ENCODE peak calls at places on chromosomes 5 and 9, in eight cellular contexts. X is heart left ventricle, W is gastrocnemius medialis, N is transverse colon, H is breast epithelium, M is endothelial cell of umbilical vein, Y is esophagus squamous epithelium, C is A549. P is an unnamed sample.

GRCh38 chr5:144567416-144567770 is 396.7 kb downstream of the KCTD16 start:
- DNase-seq in H (no peak), N (no peak), X (no peak), W (no peak), C (no peak), M (no peak), Y (no peak), P (no peak)

GRCh38 chr9:130328349-130328801 is 62.8 kb downstream of the HMCN2 start:
- DNase-seq in H (no peak), W (peak), C (no peak), N (peak), Y (no peak), X (no peak), M (no peak), P (no peak)

GRCh38 chr9:94916956-94917355 is 190.5 kb downstream of the AOPEP start:
- DNase-seq in W (no peak), Y (no peak), N (no peak), C (no peak), H (no peak), X (no peak), M (no peak), P (no peak)

GRCh38 chr9:109182940-109183798 is 16.1 kb upstream of the FRRS1L start:
- DNase-seq in W (no peak), C (peak), M (peak), X (no peak), N (peak), H (no peak), Y (no peak), P (peak)

GRCh38 chr5:95993261-95993660 is 31.6 kb upstream of the ELL2 start:
- DNase-seq in W (no peak), M (no peak), X (no peak), H (no peak), C (no peak), N (no peak), Y (no peak), P (no peak)

GRCh38 chr5:34012791-34013190 is 4.9 kb upstream of the AMACR start:
- DNase-seq in W (no peak), M (peak), N (no peak), C (no peak), Y (no peak), X (no peak), H (no peak), P (peak)

GRCh38 chr5:72015103-72015548 is 92.1 kb upstream of the MAP1B start:
- DNase-seq in Y (no peak), H (no peak), M (no peak), C (peak), N (no peak), W (peak), X (peak), P (peak)

GRCh38 chr5:148864113-148864841 is 37.9 kb downstream of the ADRB2 start:
- DNase-seq in C (no peak), M (peak), Y (no peak), X (no peak), W (no peak), N (no peak), H (no peak), P (no peak)

GRCh38 chr5:60102961-60103683 is 209.6 kb upstream of the PDE4D start:
- DNase-seq in W (no peak), N (no peak), X (no peak), C (peak), Y (no peak), M (no peak), H (no peak), P (no peak)

GRCh38 chr5:110105692-110106091 is 416.0 kb downstream of the MAN2A1 start:
- DNase-seq in Y (no peak), M (no peak), X (peak), N (no peak), W (peak), C (no peak), H (no peak), P (peak)

GRCh38 chr9:33939924-33940874 is 108.5 kb downstream of the UBAP2 start:
- DNase-seq in C (peak), N (peak), X (no peak), Y (no peak), W (no peak), H (no peak), M (no peak), P (no peak)

GRCh38 chr9:79809477-79809876 is 237.7 kb downstream of the TLE4 start:
- DNase-seq in C (no peak), M (peak), N (no peak), Y (no peak), X (no peak), W (no peak), H (no peak), P (no peak)

GRCh38 chr9:107614765-107615164 is 125.2 kb upstream of the KLF4 start:
- DNase-seq in H (no peak), M (no peak), C (no peak), W (no peak), N (peak), Y (no peak), X (no peak), P (no peak)

GRCh38 chr5:137141779-137142178 is 357.3 kb downstream of the SPOCK1 start:
- DNase-seq in H (no peak), C (no peak), X (no peak), N (no peak), Y (no peak), W (no peak), M (no peak), P (no peak)

GRCh38 chr9:99023831-99024230 is 80.1 kb downstream of the COL15A1 start:
- DNase-seq in W (peak), H (no peak), N (no peak), Y (no peak), C (no peak), M (no peak), X (peak), P (no peak)

GRCh38 chr9:131393622-131394463 is at the start of gene PRRC2B:
- DNase-seq in N (peak), H (peak), W (peak), M (peak), C (peak), Y (no peak), X (peak), P (peak)

GRCh38 chr9:99341686-99342085 is 119.6 kb downstream of the SEC61B start:
- DNase-seq in H (no peak), N (no peak), X (no peak), M (no peak), C (no peak), W (no peak), Y (no peak), P (no peak)

GRCh38 chr9:70135176-70135575 is 91.5 kb downstream of the MAMDC2 start:
- DNase-seq in N (no peak), W (no peak), M (no peak), X (no peak), H (no peak), C (no peak), Y (no peak), P (no peak)

GRCh38 chr5:67989457-67989856 is 226.1 kb upstream of the PIK3R1 start:
- DNase-seq in Y (no peak), C (no peak), M (no peak), H (no peak), X (peak), W (peak), N (no peak), P (no peak)

GRCh38 chr5:52807723-52808122 is 20.0 kb downstream of the ITGA1 start:
- DNase-seq in W (no peak), H (no peak), Y (no peak), C (no peak), N (no peak), M (no peak), X (no peak), P (no peak)

GRCh38 chr9:85432599-85432998 is 309.2 kb downstream of the AGTPBP1 start:
- DNase-seq in M (no peak), H (no peak), C (no peak), Y (no peak), N (no peak), X (no peak), W (no peak), P (no peak)

GRCh38 chr9:135410421-135410820 is 69.2 kb upstream of the PPP1R26 start:
- DNase-seq in N (no peak), M (no peak), Y (no peak), H (no peak), X (no peak), W (no peak), C (no peak), P (no peak)

GRCh38 chr9:79522793-79523192 is 49.0 kb upstream of the TLE4 start:
- DNase-seq in W (no peak), M (no peak), H (no peak), X (no peak), N (no peak), C (no peak), Y (no peak), P (no peak)

GRCh38 chr5:135448796-135449507 is 1.8 kb upstream of the DCANP1 start:
- DNase-seq in Y (no peak), X (no peak), H (no peak), M (no peak), C (no peak), W (no peak), N (no peak), P (no peak)

GRCh38 chr5:149212203-149212951 is 59.3 kb upstream of the AFAP1L1 start:
- DNase-seq in C (no peak), H (no peak), X (no peak), N (no peak), W (no peak), Y (no peak), M (peak), P (no peak)

GRCh38 chr5:114408847-114409246 is 47.0 kb downstream of the KCNN2 start:
- DNase-seq in C (no peak), X (no peak), H (no peak), M (no peak), W (no peak), Y (no peak), N (no peak), P (no peak)

GRCh38 chr9:110340306-110340705 is 2.6 kb upstream of the TXNDC8 start:
- DNase-seq in H (no peak), N (no peak), Y (no peak), X (no peak), M (no peak), C (peak), W (no peak), P (no peak)

GRCh38 chr5:125113328-125113727 is 366.9 kb upstream of the ZNF608 start:
- DNase-seq in N (no peak), C (no peak), X (no peak), H (no peak), W (no peak), M (no peak), Y (no peak), P (no peak)

GRCh38 chr5:36570268-36570667 is 36.1 kb upstream of the SLC1A3 start:
- DNase-seq in X (peak), N (no peak), M (no peak), H (no peak), C (no peak), W (no peak), Y (no peak), P (no peak)

GRCh38 chr5:9268226-9268625 is 277.6 kb downstream of the SEMA5A start:
- DNase-seq in W (no peak), Y (no peak), M (no peak), C (no peak), N (no peak), X (no peak), H (no peak), P (no peak)

GRCh38 chr9:14350766-14351165 is 36.8 kb upstream of the NFIB start:
- DNase-seq in W (no peak), Y (no peak), X (no peak), N (no peak), C (no peak), H (no peak), M (peak), P (no peak)

GRCh38 chr5:172383231-172383802 is 71.0 kb downstream of the SH3PXD2B start:
- DNase-seq in X (no peak), C (peak), N (peak), M (no peak), W (no peak), Y (no peak), H (peak), P (no peak)

GRCh38 chr9:86043586-86043985 is 55.8 kb downstream of the GOLM1 start:
- DNase-seq in M (no peak), N (no peak), H (no peak), C (no peak), X (no peak), Y (no peak), W (no peak), P (no peak)

DNA sequence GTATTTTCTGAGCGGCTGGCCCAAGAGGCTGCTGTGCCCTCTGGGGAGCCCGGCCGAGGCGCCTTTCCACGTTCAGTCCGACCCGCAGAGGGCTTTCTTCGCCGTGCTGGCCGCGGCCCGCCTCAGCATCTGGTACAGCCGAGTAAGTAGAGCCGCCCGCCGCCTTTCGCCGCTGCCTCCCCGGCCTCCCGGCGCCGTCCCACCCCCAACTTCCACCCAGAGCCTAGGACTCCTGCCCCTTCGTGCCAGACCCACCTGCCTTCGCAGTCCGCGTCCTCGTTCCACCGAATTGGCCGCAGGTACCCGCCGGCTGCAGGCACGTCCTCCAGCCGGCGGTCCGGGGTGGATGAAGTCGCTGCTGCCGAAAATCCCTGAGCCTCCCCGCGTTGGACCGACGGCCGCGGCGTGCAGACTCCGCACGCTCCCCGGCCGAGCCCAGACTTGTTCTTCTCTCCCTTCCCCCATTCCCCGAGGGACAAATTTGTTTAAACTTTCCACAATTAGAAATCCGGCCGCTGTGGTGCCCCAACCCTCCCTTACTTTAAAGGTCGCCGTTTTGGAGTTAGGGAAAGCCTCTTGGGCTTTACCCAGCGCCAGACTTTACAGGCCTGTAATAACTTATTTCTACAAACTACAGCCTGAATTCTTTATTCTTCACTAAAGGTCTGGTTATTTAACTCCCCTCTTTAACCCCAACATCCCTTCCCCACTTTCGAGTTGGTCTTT is 568 bp downstream of the RIC1 start:
- DNase-seq in C (peak), N (peak), M (peak), X (peak), W (peak), Y (no peak), H (peak), P (peak)
- TF ChIP-seq POLR2A in C (no peak), N (no peak), M (no peak), X (no peak), W (no peak), Y (peak), H (no peak), P (no peak)

GRCh38 chr5:132677191-132677590 is 3.4 kb downstream of the IL4 start:
- DNase-seq in Y (no peak), H (no peak), C (peak), N (peak), M (peak), X (no peak), W (no peak), P (peak)
- TF ChIP-seq CTCF in Y (peak), H (no peak), C (peak), N (no peak), M (peak), X (no peak), W (no peak), P (peak)

GRCh38 chr5:104352954-104353353 is 790.4 kb upstream of the NUDT12 start:
- DNase-seq in H (no peak), X (no peak), Y (no peak), C (no peak), W (no peak), N (no peak), M (no peak), P (no peak)
- TF ChIP-seq POLR2A in H (no peak), X (no peak), Y (no peak), C (no peak), W (no peak), N (no peak), M (no peak), P (no peak)

GRCh38 chr9:132857601-132858342 is 20.3 kb downstream of the AK8 start:
- DNase-seq in X (no peak), C (no peak), W (no peak), M (no peak), Y (no peak), H (no peak), N (no peak), P (no peak)
- TF ChIP-seq CTCF in X (no peak), C (no peak), W (no peak), M (no peak), Y (no peak), H (no peak), N (no peak), P (no peak)

DNA sequence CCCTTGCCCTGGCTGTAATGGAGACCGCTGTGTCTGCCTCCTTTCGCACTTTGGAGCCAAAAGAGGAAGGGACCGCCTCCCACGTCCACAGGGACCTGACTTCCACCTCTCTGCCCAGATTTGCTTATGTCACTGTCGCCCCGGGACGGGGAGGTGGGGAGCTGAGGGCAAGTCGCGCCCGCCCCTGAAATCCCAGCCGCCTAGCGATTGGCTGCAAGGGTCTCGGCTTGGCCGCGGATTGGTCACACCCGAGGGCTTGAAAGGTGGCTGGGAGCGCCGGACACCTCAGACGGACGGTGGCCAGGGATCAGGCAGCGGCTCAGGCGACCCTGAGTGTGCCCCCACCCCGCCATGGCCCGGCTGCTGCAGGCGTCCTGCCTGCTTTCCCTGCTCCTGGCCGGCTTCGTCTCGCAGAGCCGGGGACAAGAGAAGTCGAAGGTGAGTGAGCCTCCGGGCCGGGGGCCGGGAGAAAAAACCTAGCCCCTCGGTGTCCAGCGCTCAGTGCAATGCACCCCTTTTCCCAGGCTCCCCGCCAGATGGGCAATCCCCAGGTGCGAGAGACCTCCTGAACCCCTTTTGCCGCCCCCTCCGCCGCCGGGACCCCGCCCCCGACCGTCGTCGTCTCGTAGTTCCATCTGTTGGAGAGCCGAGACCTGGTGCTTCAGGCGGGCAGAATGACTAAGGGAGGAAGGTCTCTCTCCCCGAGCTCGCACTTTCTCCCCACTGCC is at the start of gene GPX3:
- DNase-seq in X (peak), C (peak), W (peak), Y (peak), H (peak), M (peak), N (peak), P (peak)
- TF ChIP-seq POLR2A in X (peak), C (peak), W (peak), Y (peak), H (peak), M (no peak), N (peak), P (peak)

GRCh38 chr9:36290996-36291395 is 32.7 kb upstream of the GNE start:
- DNase-seq in H (no peak), Y (no peak), C (no peak), X (no peak), W (no peak), N (no peak), M (no peak), P (no peak)
- TF ChIP-seq CTCF in H (no peak), Y (no peak), C (no peak), X (no peak), W (no peak), N (no peak), M (no peak), P (no peak)